ENCODE peak calls at places on chromosomes 3 and 15, in nine cellular contexts. Y is WERI-Rb-1, I is H9, R is heart right ventricle, L is foreskin fibroblast, W is natural killer cell, T is sigmoid colon, K is AG10803, E is body of pancreas. J is an unnamed sample.

GRCh38 chr3:195908439-195909293 is at the start of gene TNK2:
- DNase-seq in Y (no peak), T (peak), W (peak), L (no peak), I (peak), R (peak), E (peak), K (no peak), J (no peak)

GRCh38 chr15:25683911-25684310 is 179.2 kb downstream of the ATP10A start:
- DNase-seq in Y (peak), K (no peak), T (no peak), E (no peak), R (no peak), I (no peak), W (no peak), L (no peak), J (no peak)

GRCh38 chr15:84840741-84841429 is 23.7 kb downstream of the ALPK3 start:
- DNase-seq in W (no peak), Y (no peak), E (peak), L (peak), R (peak), T (peak), I (peak), K (peak), J (no peak)

GRCh38 chr3:19711160-19711782 is 222.7 kb downstream of the EFHB start:
- DNase-seq in T (no peak), E (no peak), W (no peak), K (no peak), Y (no peak), L (no peak), R (no peak), I (no peak), J (no peak)

GRCh38 chr3:153144779-153145178 is 17.2 kb upstream of the RAP2B start:
- DNase-seq in E (no peak), R (no peak), I (no peak), T (no peak), Y (no peak), L (no peak), W (no peak), K (peak), J (no peak)

GRCh38 chr3:113002676-113003075 is 11.9 kb downstream of the GTPBP8 start:
- DNase-seq in L (no peak), R (no peak), I (no peak), Y (no peak), T (no peak), K (no peak), W (no peak), E (no peak), J (no peak)

GRCh38 chr15:33007295-33007855 is 187.1 kb downstream of the FMN1 start:
- DNase-seq in Y (no peak), E (no peak), R (no peak), K (peak), T (no peak), W (no peak), I (peak), L (no peak), J (no peak)

GRCh38 chr15:29795610-29796009 is 26.7 kb downstream of the TJP1 start:
- DNase-seq in T (no peak), Y (no peak), L (no peak), K (no peak), W (no peak), R (no peak), I (no peak), E (no peak), J (no peak)

GRCh38 chr15:76181705-76182107 is 121.9 kb downstream of the TMEM266 start:
- DNase-seq in W (no peak), L (no peak), K (no peak), I (no peak), Y (no peak), R (no peak), T (no peak), E (no peak), J (no peak)

GRCh38 chr15:55168350-55168974 is 28.3 kb downstream of the RSL24D1 start:
- DNase-seq in Y (peak), W (peak), E (peak), K (peak), I (peak), R (peak), L (peak), T (no peak), J (peak)

GRCh38 chr3:31572605-31573459 is 40.1 kb downstream of the STT3B start:
- DNase-seq in T (no peak), W (no peak), E (no peak), L (no peak), K (no peak), I (no peak), Y (no peak), R (no peak), J (no peak)

GRCh38 chr3:149245738-149246451 is 24.3 kb upstream of the CP start:
- DNase-seq in L (peak), K (peak), T (no peak), Y (no peak), E (no peak), R (no peak), W (no peak), I (no peak), J (no peak)

GRCh38 chr3:27722957-27723802 is 1.1 kb upstream of the EOMES start:
- DNase-seq in Y (no peak), W (no peak), K (no peak), I (peak), T (no peak), E (no peak), R (no peak), L (no peak), J (no peak)

GRCh38 chr15:29103825-29104565 is 165.6 kb downstream of the NSMCE3 start:
- DNase-seq in E (peak), K (peak), W (peak), R (peak), I (peak), T (peak), Y (peak), L (peak), J (peak)

GRCh38 chr3:198079771-198080520 is 119.9 kb downstream of the LMLN start:
- DNase-seq in K (no peak), T (no peak), E (peak), Y (peak), W (no peak), R (peak), L (no peak), I (peak), J (no peak)

GRCh38 chr3:187183210-187183862 is 13.9 kb upstream of the RTP1 start:
- DNase-seq in L (peak), W (no peak), I (peak), Y (peak), R (no peak), E (no peak), K (peak), T (no peak), J (no peak)

GRCh38 chr3:185401319-185401955 is 38.5 kb downstream of the MAP3K13 start:
- DNase-seq in K (no peak), T (no peak), E (no peak), I (no peak), Y (peak), L (peak), W (no peak), R (no peak), J (no peak)

GRCh38 chr3:122890077-122890484 is 95.2 kb downstream of the SLC49A4 start:
- DNase-seq in T (peak), R (peak), I (peak), K (peak), Y (no peak), L (peak), W (no peak), E (peak), J (no peak)

GRCh38 chr3:121818578-121818977 is 16.3 kb downstream of the IQCB1 start:
- DNase-seq in E (no peak), T (no peak), R (no peak), Y (no peak), W (no peak), L (no peak), I (no peak), K (no peak), J (no peak)

GRCh38 chr3:69273895-69274294 is 112.0 kb downstream of the FRMD4B start:
- DNase-seq in K (no peak), Y (no peak), W (no peak), E (no peak), I (no peak), T (no peak), L (peak), R (no peak), J (no peak)

GRCh38 chr3:158091526-158091925 is 14.7 kb downstream of the SHOX2 start:
- DNase-seq in T (no peak), L (peak), Y (no peak), E (no peak), K (peak), R (no peak), I (no peak), W (no peak), J (no peak)

GRCh38 chr3:16514021-16514700 is 662 bp upstream of the RFTN1 start:
- DNase-seq in W (no peak), K (no peak), Y (no peak), E (no peak), I (no peak), L (no peak), R (no peak), T (no peak), J (no peak)

GRCh38 chr15:34239151-34239761 is 14.4 kb downstream of the EMC4 start:
- DNase-seq in E (no peak), L (peak), Y (no peak), W (no peak), R (no peak), T (no peak), K (peak), I (no peak), J (no peak)

GRCh38 chr15:45785897-45786296 is 151.1 kb downstream of the SQOR start:
- DNase-seq in W (no peak), Y (no peak), K (no peak), E (no peak), R (no peak), T (no peak), L (no peak), I (no peak), J (no peak)

GRCh38 chr3:132625613-132626012 is 28.5 kb downstream of the ACKR4 start:
- DNase-seq in K (no peak), L (no peak), E (no peak), Y (no peak), W (no peak), R (no peak), I (no peak), T (no peak), J (no peak)

GRCh38 chr3:63746211-63746610 is 72.9 kb upstream of the C3orf49 start:
- DNase-seq in Y (no peak), L (no peak), R (no peak), I (no peak), K (no peak), W (no peak), T (no peak), E (no peak), J (no peak)
- TF ChIP-seq CTCF in Y (no peak), L (no peak), R (no peak), I (no peak), K (no peak), W (no peak), T (no peak), E (no peak), J (no peak)

GRCh38 chr15:96969892-96970710 is 639.6 kb downstream of the NR2F2 start:
- DNase-seq in K (no peak), W (no peak), I (no peak), T (no peak), Y (no peak), L (no peak), E (no peak), R (no peak), J (no peak)
- TF ChIP-seq CTCF in K (no peak), W (no peak), I (no peak), T (no peak), Y (no peak), L (no peak), E (no peak), R (no peak), J (no peak)

GRCh38 chr3:49454457-49454856 is 15.6 kb upstream of the DAG1 start:
- DNase-seq in R (no peak), Y (peak), L (no peak), I (peak), E (peak), W (no peak), T (no peak), K (no peak), J (no peak)
- TF ChIP-seq CTCF in R (peak), Y (peak), L (no peak), I (peak), E (peak), W (no peak), T (no peak), K (no peak), J (no peak)

DNA sequence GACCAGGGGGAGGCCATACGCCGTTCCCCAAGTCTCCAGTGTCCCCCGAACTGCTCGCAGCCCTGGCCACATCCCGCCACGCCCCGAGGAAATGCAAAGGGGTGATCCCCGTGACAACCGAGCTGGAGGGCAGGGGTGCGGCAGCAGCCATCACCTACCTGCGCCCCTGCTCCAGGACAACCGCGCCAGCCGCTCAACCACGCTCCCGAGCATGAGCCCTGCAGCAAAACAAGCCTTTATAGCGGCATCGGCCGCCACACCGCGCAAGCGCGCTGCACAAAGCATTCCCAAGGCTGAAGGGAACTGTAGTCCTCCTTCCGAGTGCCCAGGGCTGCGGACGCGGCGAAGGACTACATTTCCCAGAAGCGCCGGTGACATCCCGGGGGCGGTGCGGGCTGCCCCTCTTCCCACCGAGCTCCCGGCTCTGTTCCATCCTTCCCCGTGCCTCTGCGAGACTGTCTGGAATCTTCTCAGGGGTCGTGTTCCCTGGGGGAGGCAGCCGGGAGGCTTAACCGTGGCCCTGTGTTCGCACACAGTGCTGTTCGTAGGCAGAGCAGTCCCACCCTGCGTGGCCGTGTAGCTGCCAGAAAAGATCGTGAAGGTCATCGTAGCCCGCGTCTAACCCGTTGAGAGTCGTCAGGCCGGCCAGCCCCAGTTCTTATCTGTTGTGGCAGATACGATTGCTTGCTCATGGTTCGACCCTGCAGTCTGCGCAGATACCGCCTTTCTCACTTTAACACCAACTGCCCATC is at the start of gene ABCC5:
- DNase-seq in L (peak), Y (peak), T (peak), R (peak), I (peak), W (peak), K (peak), E (peak), J (peak)
- TF ChIP-seq CTCF in L (no peak), Y (no peak), T (peak), R (peak), I (peak), W (peak), K (peak), E (peak), J (no peak)

DNA sequence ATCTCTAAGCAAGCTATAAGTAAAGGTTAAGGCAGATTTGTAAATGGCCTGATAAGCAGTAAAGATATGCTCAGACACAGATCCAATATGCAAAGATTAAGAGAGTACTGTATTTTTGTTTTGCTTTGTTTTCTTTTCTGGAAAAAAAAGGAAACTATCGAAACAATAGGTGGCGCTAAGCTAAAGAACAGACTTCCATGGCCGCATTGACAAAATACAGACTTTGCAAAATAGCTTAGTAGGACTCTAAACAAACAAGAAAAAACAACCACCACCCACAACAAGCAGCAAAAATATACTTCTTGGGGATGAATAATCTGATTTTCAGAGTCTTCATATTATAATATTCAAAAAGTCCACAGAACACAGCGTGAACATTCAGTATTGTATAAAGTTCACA is 758.4 kb upstream of the ROBO1 start:
- DNase-seq in T (no peak), I (no peak), K (no peak), Y (no peak), E (no peak), L (no peak), R (no peak), W (no peak), J (no peak)
- TF ChIP-seq CTCF in T (no peak), I (peak), K (no peak), Y (peak), E (no peak), L (no peak), R (no peak), W (no peak), J (no peak)

GRCh38 chr3:72924055-72924454 is 36.2 kb downstream of the GXYLT2 start:
- DNase-seq in I (peak), W (no peak), Y (no peak), R (no peak), T (no peak), K (no peak), E (no peak), L (no peak), J (no peak)
- TF ChIP-seq CTCF in I (peak), W (no peak), Y (no peak), R (no peak), T (no peak), K (no peak), E (no peak), L (peak), J (no peak)

DNA sequence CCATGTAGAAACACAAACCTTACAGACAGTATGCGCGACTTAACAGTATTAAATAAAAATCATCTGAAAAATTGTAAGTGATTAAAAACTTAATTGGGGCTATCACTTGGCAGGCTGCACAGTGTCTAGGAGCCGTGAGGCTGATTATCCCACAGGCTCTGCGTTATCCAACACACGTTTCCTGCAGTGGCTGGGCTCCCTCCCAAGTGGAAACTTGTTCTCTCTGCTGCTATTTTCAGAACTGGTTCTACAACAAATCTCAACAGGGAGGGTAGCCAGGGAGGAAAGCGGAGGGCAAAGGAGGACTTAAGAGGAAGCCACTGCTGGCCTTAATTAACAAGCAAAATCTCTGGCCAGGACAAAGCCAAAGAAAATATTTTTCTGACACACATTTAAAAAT is 555.2 kb downstream of the MAGI1 start:
- DNase-seq in I (peak), L (peak), T (peak), W (no peak), K (peak), Y (no peak), R (peak), E (peak), J (peak)
- TF ChIP-seq CTCF in I (no peak), L (no peak), T (no peak), W (no peak), K (no peak), Y (no peak), R (no peak), E (no peak), J (no peak)

GRCh38 chr3:190051643-190052042 is 69.1 kb downstream of the P3H2 start:
- DNase-seq in K (no peak), I (no peak), Y (no peak), L (no peak), R (no peak), W (no peak), T (no peak), E (no peak), J (no peak)

GRCh38 chr3:190056795-190057194 is 63.9 kb downstream of the P3H2 start:
- DNase-seq in I (no peak), E (no peak), L (no peak), Y (no peak), T (no peak), K (peak), W (no peak), R (no peak), J (no peak)

GRCh38 chr3:190058486-190059241 is 62.0 kb downstream of the P3H2 start:
- DNase-seq in K (peak), L (peak), W (no peak), Y (no peak), T (no peak), R (no peak), I (no peak), E (no peak), J (no peak)

GRCh38 chr3:190055773-190056172 is 64.9 kb downstream of the P3H2 start:
- DNase-seq in R (no peak), Y (no peak), L (no peak), T (no peak), I (no peak), W (no peak), E (no peak), K (no peak), J (no peak)

DNA sequence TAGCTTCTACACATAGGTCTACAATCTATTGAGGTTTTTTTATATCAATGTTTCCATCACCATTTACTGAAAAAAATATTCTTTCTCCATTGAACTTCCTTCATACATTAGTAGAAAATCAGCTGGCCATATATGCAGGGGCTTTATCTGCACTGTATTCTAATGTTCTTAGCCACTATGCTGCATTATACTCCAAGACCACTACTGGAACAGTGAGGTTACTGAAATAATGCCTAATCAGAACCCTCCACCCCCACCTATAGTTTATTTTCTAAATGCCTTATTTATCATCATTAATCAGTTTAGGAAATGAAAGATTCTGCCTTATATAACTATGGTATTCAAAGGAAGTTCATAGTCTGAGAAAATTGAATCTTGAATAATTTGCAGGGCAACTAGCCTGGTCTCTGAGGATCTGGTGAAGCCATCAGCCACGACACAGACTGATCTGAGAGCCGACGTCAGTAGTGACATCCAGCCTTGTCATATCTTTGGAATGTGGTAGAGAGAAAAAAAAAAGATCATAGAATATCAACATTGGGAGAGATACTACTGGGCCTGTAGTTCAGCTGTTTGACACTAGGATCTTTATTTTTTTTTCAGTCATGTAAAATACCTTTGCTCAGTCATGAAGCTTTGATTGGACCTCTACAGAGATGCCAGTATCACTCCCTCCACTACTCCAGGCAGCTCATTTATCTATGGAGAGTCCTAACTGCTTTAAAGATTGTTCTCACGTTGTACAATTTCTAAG is 66.6 kb downstream of the P3H2 start:
- DNase-seq in I (no peak), L (peak), W (no peak), Y (no peak), T (no peak), K (peak), R (no peak), E (no peak), J (no peak)
- TF ChIP-seq CTCF in I (no peak), L (no peak), W (no peak), Y (no peak), T (no peak), K (peak), R (no peak), E (no peak), J (peak)